ENCODE peak calls at places on chromosomes 2 and 18, in four cellular contexts. T is T-helper 2 cell; I is nucleus accumbens; D is CD4-positive, alpha-beta T cell. L is an unnamed sample.
A peak's percentile ranks its signal among the peaks of the same experiment; 100 is the strongest.

GRCh38 chr18:23377669-23378469 is 75.2 kb upstream of the RIOK3 start:
- DNase-seq in T (no peak), I (no peak), D (no peak), L (peak; percentile 91)

GRCh38 chr18:47254341-47254939 is 3.0 kb upstream of the SKOR2 start:
- DNase-seq in T (no peak), I (no peak), D (no peak), L (peak; percentile 44)

GRCh38 chr2:76446872-76447271 is 736.2 kb upstream of the GCFC2 start:
- DNase-seq in T (no peak), I (no peak), D (no peak), L (no peak)

GRCh38 chr2:218323526-218324472 is 31.5 kb upstream of the TMBIM1 start:
- DNase-seq in T (no peak), I (no peak), D (no peak), L (peak; percentile 83)

GRCh38 chr2:228771719-228772254 is 499.3 kb downstream of the PID1 start:
- DNase-seq in T (no peak), I (no peak), D (no peak), L (no peak)

GRCh38 chr2:40451926-40452605 is at the start of gene SLC8A1:
- DNase-seq in T (no peak), I (no peak), D (no peak), L (peak; percentile 58)

GRCh38 chr2:85106489-85107180 is 26.6 kb upstream of the TCF7L1 start:
- DNase-seq in T (no peak), I (no peak), D (no peak), L (peak; percentile 64)

GRCh38 chr18:48412339-48412929 is 3.3 kb upstream of the ZBTB7C start:
- DNase-seq in T (no peak), I (no peak), D (no peak), L (peak; percentile 45)

GRCh38 chr18:29840101-29840500 is 1202.4 kb downstream of the DSC3 start:
- DNase-seq in T (no peak), I (no peak), D (no peak), L (peak; percentile 86)

GRCh38 chr2:172058660-172059059 is 26.6 kb upstream of the DLX1 start:
- DNase-seq in T (no peak), I (no peak), D (no peak), L (no peak)

GRCh38 chr18:25189391-25190185 is 162.4 kb downstream of the ZNF521 start:
- DNase-seq in T (no peak), I (no peak), D (no peak), L (no peak)

L was measured in cardiac fibroblast.